ENCODE peak calls at places on chromosomes 13 and 19, in seven cellular contexts. One of them, this sample, is unnamed.

GRCh38 chr13:41577437-41577836 is 120.1 kb downstream of the RGCC start:
- DNase-seq in upper lobe of right lung: no peak
- DNase-seq in esophagus squamous epithelium: no peak
- DNase-seq in NB4: no peak
- DNase-seq in AG04449: no peak
- DNase-seq in tibial artery: peak; percentile 70
- DNase-seq in retinal pigment epithelial cell: no peak
- DNase-seq in this sample: peak; percentile 52

GRCh38 chr13:113050856-113051431 is 54.6 kb upstream of the F7 start:
- DNase-seq in AG04449: no peak
- DNase-seq in retinal pigment epithelial cell: no peak
- DNase-seq in tibial artery: no peak
- DNase-seq in esophagus squamous epithelium: no peak
- DNase-seq in upper lobe of right lung: no peak
- DNase-seq in NB4: no peak
- DNase-seq in this sample: no peak

GRCh38 chr13:25137624-25137892 is 34.5 kb downstream of the AMER2 start:
- DNase-seq in AG04449: no peak
- DNase-seq in retinal pigment epithelial cell: no peak
- DNase-seq in esophagus squamous epithelium: no peak
- DNase-seq in tibial artery: no peak
- DNase-seq in NB4: no peak
- DNase-seq in upper lobe of right lung: no peak
- DNase-seq in this sample: no peak

GRCh38 chr13:42071667-42072419 is 23.4 kb downstream of the DGKH start:
- DNase-seq in upper lobe of right lung: no peak
- DNase-seq in esophagus squamous epithelium: no peak
- DNase-seq in retinal pigment epithelial cell: no peak
- DNase-seq in AG04449: no peak
- DNase-seq in tibial artery: no peak
- DNase-seq in NB4: peak; percentile 73
- DNase-seq in this sample: no peak

GRCh38 chr13:111909971-111910671 is 156.8 kb upstream of the SOX1 start:
- DNase-seq in upper lobe of right lung: no peak
- DNase-seq in tibial artery: no peak
- DNase-seq in AG04449: no peak
- DNase-seq in NB4: no peak
- DNase-seq in retinal pigment epithelial cell: no peak
- DNase-seq in esophagus squamous epithelium: no peak
- DNase-seq in this sample: no peak

GRCh38 chr13:75739244-75739868 is 103.2 kb downstream of the LMO7 start:
- DNase-seq in NB4: no peak
- DNase-seq in AG04449: no peak
- DNase-seq in upper lobe of right lung: no peak
- DNase-seq in retinal pigment epithelial cell: no peak
- DNase-seq in tibial artery: no peak
- DNase-seq in esophagus squamous epithelium: no peak
- DNase-seq in this sample: no peak

GRCh38 chr13:109871018-109871370 is 84.6 kb upstream of the IRS2 start:
- DNase-seq in retinal pigment epithelial cell: no peak
- DNase-seq in AG04449: no peak
- DNase-seq in upper lobe of right lung: no peak
- DNase-seq in NB4: no peak
- DNase-seq in esophagus squamous epithelium: no peak
- DNase-seq in tibial artery: no peak
- DNase-seq in this sample: no peak

GRCh38 chr13:44191504-44192171 is 182.0 kb upstream of the SERP2 start:
- DNase-seq in esophagus squamous epithelium: no peak
- DNase-seq in upper lobe of right lung: no peak
- DNase-seq in AG04449: no peak
- DNase-seq in tibial artery: peak; percentile 51
- DNase-seq in retinal pigment epithelial cell: no peak
- DNase-seq in NB4: peak; percentile 70
- DNase-seq in this sample: no peak

GRCh38 chr19:49761625-49762311 is 1.3 kb downstream of the TSKS start:
- DNase-seq in retinal pigment epithelial cell: no peak
- DNase-seq in tibial artery: peak; percentile 40
- DNase-seq in AG04449: no peak
- DNase-seq in esophagus squamous epithelium: no peak
- DNase-seq in upper lobe of right lung: no peak
- DNase-seq in NB4: peak; percentile 91
- DNase-seq in this sample: peak; percentile 51

GRCh38 chr19:38675611-38676010 is 28.2 kb downstream of the ACTN4 start:
- DNase-seq in AG04449: no peak
- DNase-seq in NB4: peak; percentile 66
- DNase-seq in upper lobe of right lung: no peak
- DNase-seq in retinal pigment epithelial cell: no peak
- DNase-seq in esophagus squamous epithelium: no peak
- DNase-seq in tibial artery: no peak
- DNase-seq in this sample: no peak
- H3K4me3 ChIP-seq in AG04449: no peak overlapping the region
- H3K4me3 ChIP-seq in NB4: no peak overlapping the region
- H3K4me3 ChIP-seq in upper lobe of right lung: no peak overlapping the region
- H3K4me3 ChIP-seq in retinal pigment epithelial cell: no peak overlapping the region
- H3K4me3 ChIP-seq in esophagus squamous epithelium: no peak overlapping the region
- H3K4me3 ChIP-seq in tibial artery: no peak overlapping the region
- H3K4me3 ChIP-seq in this sample: no peak overlapping the region

DNA sequence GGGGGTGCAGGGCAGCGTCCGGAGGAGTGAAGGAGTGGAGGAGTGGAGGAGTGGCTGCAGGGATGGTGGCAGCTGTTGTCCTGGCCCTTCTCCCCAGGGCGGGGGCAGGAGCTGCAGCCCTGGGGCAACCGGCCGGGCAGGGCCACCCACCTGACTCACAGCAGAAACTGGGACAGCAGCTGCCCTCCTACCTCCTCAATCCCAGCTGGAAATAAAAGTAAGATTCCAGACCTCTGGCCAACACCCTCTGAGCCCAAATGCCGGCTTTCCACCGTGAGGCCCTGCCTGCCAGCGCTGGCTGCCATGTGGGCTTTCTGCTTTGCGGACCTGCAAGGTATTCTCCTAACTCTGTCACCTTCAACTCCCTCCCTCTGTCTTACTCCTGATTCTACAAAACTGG is 3.3 kb upstream of the CLPP start:
- DNase-seq in upper lobe of right lung: no peak
- DNase-seq in retinal pigment epithelial cell: no peak
- DNase-seq in esophagus squamous epithelium: no peak
- DNase-seq in tibial artery: no peak
- DNase-seq in AG04449: no peak
- DNase-seq in NB4: no peak
- DNase-seq in this sample: no peak
- H3K4me3 ChIP-seq in upper lobe of right lung: no peak overlapping the region
- H3K4me3 ChIP-seq in retinal pigment epithelial cell: no peak overlapping the region
- H3K4me3 ChIP-seq in esophagus squamous epithelium: no peak overlapping the region
- H3K4me3 ChIP-seq in tibial artery: no peak overlapping the region
- H3K4me3 ChIP-seq in AG04449: no peak overlapping the region
- H3K4me3 ChIP-seq in NB4: no peak overlapping the region
- H3K4me3 ChIP-seq in this sample: no peak overlapping the region

GRCh38 chr13:99996177-99996705 is 14.7 kb downstream of the ZIC2 start:
- DNase-seq in NB4: no peak
- DNase-seq in tibial artery: no peak
- DNase-seq in upper lobe of right lung: no peak
- DNase-seq in esophagus squamous epithelium: no peak
- DNase-seq in AG04449: no peak
- DNase-seq in retinal pigment epithelial cell: no peak
- DNase-seq in this sample: no peak
- H3K4me3 ChIP-seq in NB4: no peak overlapping the region
- H3K4me3 ChIP-seq in tibial artery: no peak overlapping the region
- H3K4me3 ChIP-seq in upper lobe of right lung: no peak overlapping the region
- H3K4me3 ChIP-seq in esophagus squamous epithelium: no peak overlapping the region
- H3K4me3 ChIP-seq in AG04449: no peak overlapping the region
- H3K4me3 ChIP-seq in retinal pigment epithelial cell: no peak overlapping the region
- H3K4me3 ChIP-seq in this sample: no peak overlapping the region

GRCh38 chr19:46786236-46787039 is 2.0 kb downstream of the SLC1A5 start:
- DNase-seq in tibial artery: peak; percentile 78
- DNase-seq in NB4: peak; percentile 100
- DNase-seq in AG04449: no peak
- DNase-seq in upper lobe of right lung: peak; percentile 86
- DNase-seq in esophagus squamous epithelium: no peak
- DNase-seq in retinal pigment epithelial cell: peak; percentile 64
- DNase-seq in this sample: peak; percentile 36
- H3K4me3 ChIP-seq in tibial artery: peak overlapping the region; percentile 92
- H3K4me3 ChIP-seq in NB4: peak overlapping the region; percentile 78
- H3K4me3 ChIP-seq in AG04449: peak overlapping the region; percentile 95
- H3K4me3 ChIP-seq in upper lobe of right lung: peak overlapping the region; percentile 90
- H3K4me3 ChIP-seq in esophagus squamous epithelium: peak overlapping the region; percentile 97
- H3K4me3 ChIP-seq in retinal pigment epithelial cell: peak overlapping the region; percentile 70
- H3K4me3 ChIP-seq in this sample: peak overlapping the region; percentile 84

DNA sequence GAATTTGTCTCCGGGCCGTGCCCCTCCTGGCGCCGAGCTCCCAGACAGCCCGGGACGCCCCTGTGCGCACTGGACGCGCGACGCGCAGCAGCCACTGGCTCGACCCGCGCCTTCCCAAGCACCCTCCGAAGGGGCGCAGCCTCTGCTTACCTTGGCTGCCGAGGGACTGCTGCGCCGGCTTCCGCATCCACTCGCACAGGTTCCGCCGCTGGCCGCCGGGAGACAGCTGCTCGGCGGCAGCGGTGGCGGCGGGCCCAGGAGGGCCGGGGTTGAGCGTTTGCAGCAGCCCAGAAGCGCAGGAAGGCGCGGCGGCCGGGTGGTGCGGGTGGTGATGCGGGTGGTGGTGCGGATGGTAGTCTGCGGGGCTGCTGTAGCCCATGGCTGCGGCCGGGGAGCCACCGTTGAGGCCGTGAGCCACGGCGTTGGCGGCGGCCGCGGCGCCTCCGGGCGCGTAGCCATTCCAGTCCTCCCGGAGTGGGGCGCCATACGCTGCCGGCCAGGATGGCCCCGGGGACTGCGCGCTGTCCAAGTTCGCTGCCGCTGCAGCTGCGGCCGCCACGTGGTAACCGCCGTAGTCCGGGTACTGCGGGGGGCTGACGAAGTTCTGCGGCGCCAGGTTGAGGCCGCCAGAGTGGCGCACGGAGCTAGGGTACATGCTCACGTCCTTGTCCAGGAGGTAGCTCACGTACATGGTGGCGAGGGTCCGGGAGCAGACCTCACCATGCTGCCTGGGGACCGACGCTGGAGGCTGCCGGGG is 621 bp downstream of the CDX2 start:
- DNase-seq in upper lobe of right lung: no peak
- DNase-seq in NB4: peak; percentile 72
- DNase-seq in retinal pigment epithelial cell: no peak
- DNase-seq in tibial artery: no peak
- DNase-seq in AG04449: no peak
- DNase-seq in esophagus squamous epithelium: no peak
- DNase-seq in this sample: no peak
- H3K4me3 ChIP-seq in upper lobe of right lung: no peak overlapping the region
- H3K4me3 ChIP-seq in NB4: peak overlapping the region; percentile 48
- H3K4me3 ChIP-seq in retinal pigment epithelial cell: no peak overlapping the region
- H3K4me3 ChIP-seq in tibial artery: no peak overlapping the region
- H3K4me3 ChIP-seq in AG04449: no peak overlapping the region
- H3K4me3 ChIP-seq in esophagus squamous epithelium: peak overlapping the region; percentile 43
- H3K4me3 ChIP-seq in this sample: no peak overlapping the region

GRCh38 chr19:17616961-17617806 is 61.7 kb downstream of the COLGALT1 start:
- DNase-seq in esophagus squamous epithelium: no peak
- DNase-seq in upper lobe of right lung: no peak
- DNase-seq in NB4: peak; percentile 47
- DNase-seq in AG04449: no peak
- DNase-seq in retinal pigment epithelial cell: no peak
- DNase-seq in tibial artery: no peak
- DNase-seq in this sample: no peak
- H3K4me3 ChIP-seq in esophagus squamous epithelium: peak overlapping the region; percentile 17
- H3K4me3 ChIP-seq in upper lobe of right lung: no peak overlapping the region
- H3K4me3 ChIP-seq in NB4: no peak overlapping the region
- H3K4me3 ChIP-seq in AG04449: no peak overlapping the region
- H3K4me3 ChIP-seq in retinal pigment epithelial cell: no peak overlapping the region
- H3K4me3 ChIP-seq in tibial artery: peak overlapping the region; percentile 19
- H3K4me3 ChIP-seq in this sample: peak overlapping the region; percentile 7

DNA sequence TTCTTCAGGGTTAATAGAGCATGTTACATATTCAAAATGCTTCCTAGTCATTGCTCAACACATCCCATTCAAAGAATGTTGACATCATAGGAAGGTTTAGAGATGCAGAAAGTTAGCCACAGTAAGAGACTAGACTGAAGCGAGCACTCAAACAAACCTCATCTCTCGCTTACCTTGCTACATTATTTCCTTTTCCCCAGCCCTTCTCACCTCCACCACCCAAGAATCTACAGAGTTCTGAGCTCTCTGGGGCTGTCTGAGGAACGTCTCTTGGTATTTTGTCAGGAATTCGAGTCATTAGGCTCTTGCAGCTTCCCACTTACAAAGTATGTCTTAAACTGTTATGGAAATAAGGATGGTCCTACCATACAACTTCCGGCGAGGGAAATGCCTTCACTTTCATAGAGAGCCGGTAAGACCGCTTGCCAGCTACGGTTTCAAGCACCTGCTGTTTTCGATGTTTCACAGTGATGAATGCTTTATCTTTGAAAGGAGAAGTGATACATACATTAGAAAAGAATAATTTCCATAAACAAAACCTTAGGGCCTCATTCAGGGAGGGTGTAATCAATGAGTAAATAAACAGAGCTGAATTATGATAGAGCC is 65.1 kb downstream of the FLT1 start:
- DNase-seq in esophagus squamous epithelium: no peak
- DNase-seq in retinal pigment epithelial cell: no peak
- DNase-seq in upper lobe of right lung: no peak
- DNase-seq in NB4: peak; percentile 23
- DNase-seq in AG04449: no peak
- DNase-seq in tibial artery: no peak
- DNase-seq in this sample: no peak
- H3K4me3 ChIP-seq in esophagus squamous epithelium: no peak overlapping the region
- H3K4me3 ChIP-seq in retinal pigment epithelial cell: no peak overlapping the region
- H3K4me3 ChIP-seq in upper lobe of right lung: no peak overlapping the region
- H3K4me3 ChIP-seq in NB4: no peak overlapping the region
- H3K4me3 ChIP-seq in AG04449: no peak overlapping the region
- H3K4me3 ChIP-seq in tibial artery: no peak overlapping the region
- H3K4me3 ChIP-seq in this sample: no peak overlapping the region

This sample was measured in skeletal muscle cell.